ENCODE peak calls at places on chromosomes 1 and 21, in ten cellular contexts. C is mammary epithelial cell, O is natural killer cell, L is endothelial cell, N is kidney epithelial cell, M is esophagus squamous epithelium, P is stomach, B is mesothelial cell of epicardium, A is WTC11, U is tibial artery. W is an unnamed sample.

GRCh38 chr1:42145726-42146125 is 7.5 kb upstream of the GUCA2B start:
- DNase-seq in C (no peak), O (no peak), L (no peak), N (no peak), M (no peak), P (no peak), B (no peak), A (no peak), U (no peak), W (no peak)

GRCh38 chr1:151372411-151372934 is at the start of gene SELENBP1:
- DNase-seq in C (no peak), O (no peak), L (peak), N (no peak), M (no peak), P (peak), B (no peak), A (peak), U (peak), W (no peak)

GRCh38 chr1:167563579-167564246 is 10.2 kb upstream of the CREG1 start:
- DNase-seq in C (peak), O (no peak), L (no peak), N (no peak), M (no peak), P (peak), B (no peak), A (no peak), U (peak), W (no peak)

GRCh38 chr1:12371053-12371452 is 141.2 kb downstream of the VPS13D start:
- DNase-seq in C (no peak), O (no peak), L (no peak), N (no peak), M (no peak), P (no peak), B (no peak), A (no peak), U (no peak), W (no peak)

GRCh38 chr1:30759718-30760281 is 2.2 kb upstream of the LAPTM5 start:
- DNase-seq in C (no peak), O (no peak), L (no peak), N (no peak), M (no peak), P (no peak), B (no peak), A (no peak), U (no peak), W (no peak)

GRCh38 chr1:51489472-51489871 is 29.6 kb downstream of the EPS15 start:
- DNase-seq in C (no peak), O (no peak), L (no peak), N (no peak), M (no peak), P (no peak), B (no peak), A (no peak), U (no peak), W (no peak)

GRCh38 chr1:18114726-18115410 is 7.3 kb downstream of the IGSF21 start:
- DNase-seq in C (no peak), O (no peak), L (no peak), N (no peak), M (no peak), P (no peak), B (no peak), A (no peak), U (no peak), W (no peak)

GRCh38 chr1:21659099-21659923 is 9.8 kb downstream of the RAP1GAP start:
- DNase-seq in C (peak), O (peak), L (peak), N (no peak), M (peak), P (peak), B (peak), A (peak), U (peak), W (peak)

GRCh38 chr1:221756830-221757551 is 15.1 kb upstream of the DUSP10 start:
- DNase-seq in C (no peak), O (no peak), L (no peak), N (no peak), M (no peak), P (no peak), B (no peak), A (no peak), U (no peak), W (no peak)

GRCh38 chr1:109785446-109786106 is 21.9 kb upstream of the EPS8L3 start:
- DNase-seq in C (no peak), O (no peak), L (no peak), N (no peak), M (no peak), P (peak), B (no peak), A (no peak), U (peak), W (no peak)

GRCh38 chr1:43970502-43970901 is 692 bp downstream of the DPH2 start:
- DNase-seq in C (no peak), O (no peak), L (no peak), N (no peak), M (no peak), P (no peak), B (no peak), A (no peak), U (no peak), W (no peak)

GRCh38 chr1:43968348-43968948 is 1.4 kb upstream of the DPH2 start:
- DNase-seq in C (no peak), O (no peak), L (peak), N (no peak), M (no peak), P (no peak), B (no peak), A (peak), U (no peak), W (no peak)

GRCh38 chr1:43970911-43971310 is 1.1 kb downstream of the DPH2 start:
- DNase-seq in C (no peak), O (no peak), L (no peak), N (no peak), M (no peak), P (no peak), B (no peak), A (no peak), U (no peak), W (no peak)

GRCh38 chr1:43969416-43969745 is 429 bp upstream of the DPH2 start:
- DNase-seq in C (no peak), O (no peak), L (no peak), N (no peak), M (no peak), P (no peak), B (no peak), A (no peak), U (no peak), W (no peak)

GRCh38 chr1:43969746-43970466 is at the start of gene DPH2:
- DNase-seq in C (peak), O (peak), L (peak), N (peak), M (peak), P (peak), B (peak), A (peak), U (peak), W (peak)
- TF ChIP-seq CTCF in C (no peak), O (no peak), L (peak), N (no peak), M (no peak), P (no peak), B (no peak), A (no peak), U (no peak), W (no peak)

DNA sequence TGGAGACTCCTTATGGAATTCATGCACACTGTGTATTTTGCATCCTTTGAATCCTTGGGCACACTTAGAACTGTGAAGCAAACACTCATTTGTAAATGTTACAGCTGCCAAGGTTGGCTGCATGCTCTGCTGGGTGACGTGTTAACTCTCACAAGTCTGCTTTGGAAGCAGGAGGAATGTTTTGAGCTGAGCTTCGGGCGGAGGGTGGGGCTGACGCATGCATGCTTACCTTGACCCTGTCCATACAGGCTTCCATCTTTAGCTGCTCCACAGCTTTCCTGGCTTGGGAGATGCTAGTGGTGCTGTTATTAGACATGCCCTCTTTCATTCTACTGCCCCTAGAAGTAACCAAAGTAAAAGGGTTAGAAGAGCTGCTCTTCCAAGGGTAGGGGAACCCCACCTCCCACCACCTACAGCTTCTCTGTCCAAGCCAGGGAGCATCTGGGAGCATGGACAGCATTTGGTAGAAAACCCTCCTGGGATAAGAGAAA is 66.0 kb downstream of the GNG4 start:
- DNase-seq in C (peak), O (no peak), L (no peak), N (no peak), M (no peak), P (no peak), B (no peak), A (no peak), U (no peak), W (no peak)
- TF ChIP-seq CTCF in C (no peak), O (no peak), L (no peak), N (no peak), M (no peak), P (no peak), B (no peak), A (no peak), U (no peak), W (no peak)

GRCh38 chr1:91281782-91282181 is 122.9 kb downstream of the HFM1 start:
- DNase-seq in C (no peak), O (no peak), L (no peak), N (no peak), M (no peak), P (no peak), B (no peak), A (no peak), U (no peak), W (no peak)
- TF ChIP-seq CTCF in C (no peak), O (no peak), L (no peak), N (no peak), M (no peak), P (no peak), B (no peak), A (no peak), U (no peak), W (no peak)

GRCh38 chr1:113326976-113327375 is 63.3 kb upstream of the MAGI3 start:
- DNase-seq in C (peak), O (no peak), L (no peak), N (no peak), M (no peak), P (no peak), B (no peak), A (no peak), U (no peak), W (no peak)
- TF ChIP-seq CTCF in C (no peak), O (no peak), L (no peak), N (no peak), M (no peak), P (no peak), B (no peak), A (no peak), U (no peak), W (no peak)

DNA sequence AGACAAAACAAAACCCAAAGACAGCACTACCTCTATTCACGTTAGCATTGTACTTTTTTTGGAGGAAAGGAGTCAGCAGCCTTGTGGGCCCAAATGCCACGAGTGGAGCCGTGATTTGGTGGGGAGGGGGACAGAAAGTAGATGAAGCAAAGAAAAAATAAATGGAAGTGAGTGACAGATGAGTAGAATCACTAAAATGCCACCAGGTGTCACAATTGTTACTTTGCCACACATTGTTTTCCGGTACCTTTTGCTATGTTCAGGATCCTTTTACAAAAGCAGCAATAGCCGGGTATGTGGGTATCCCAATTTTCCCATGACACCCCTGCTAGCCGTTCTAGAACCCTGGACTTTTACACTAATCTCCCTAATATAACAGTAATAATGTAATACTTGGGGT is 85.0 kb upstream of the AK4 start:
- DNase-seq in C (no peak), O (no peak), L (no peak), N (no peak), M (no peak), P (no peak), B (no peak), A (no peak), U (no peak), W (no peak)
- TF ChIP-seq CTCF in C (peak), O (peak), L (no peak), N (peak), M (no peak), P (no peak), B (no peak), A (no peak), U (no peak), W (peak)

GRCh38 chr1:176559474-176560390 is 96.8 kb downstream of the PAPPA2 start:
- DNase-seq in C (peak), O (no peak), L (peak), N (no peak), M (no peak), P (peak), B (peak), A (peak), U (peak), W (peak)

GRCh38 chr1:176557543-176558258 is 94.7 kb downstream of the PAPPA2 start:
- DNase-seq in C (peak), O (no peak), L (no peak), N (no peak), M (no peak), P (no peak), B (no peak), A (no peak), U (no peak), W (no peak)

GRCh38 chr1:176552217-176552974 is 89.4 kb downstream of the PAPPA2 start:
- DNase-seq in C (no peak), O (no peak), L (no peak), N (no peak), M (no peak), P (no peak), B (no peak), A (no peak), U (no peak), W (no peak)

GRCh38 chr1:176560681-176561080 is 97.7 kb downstream of the PAPPA2 start:
- DNase-seq in C (no peak), O (no peak), L (no peak), N (no peak), M (no peak), P (no peak), B (no peak), A (no peak), U (no peak), W (no peak)

DNA sequence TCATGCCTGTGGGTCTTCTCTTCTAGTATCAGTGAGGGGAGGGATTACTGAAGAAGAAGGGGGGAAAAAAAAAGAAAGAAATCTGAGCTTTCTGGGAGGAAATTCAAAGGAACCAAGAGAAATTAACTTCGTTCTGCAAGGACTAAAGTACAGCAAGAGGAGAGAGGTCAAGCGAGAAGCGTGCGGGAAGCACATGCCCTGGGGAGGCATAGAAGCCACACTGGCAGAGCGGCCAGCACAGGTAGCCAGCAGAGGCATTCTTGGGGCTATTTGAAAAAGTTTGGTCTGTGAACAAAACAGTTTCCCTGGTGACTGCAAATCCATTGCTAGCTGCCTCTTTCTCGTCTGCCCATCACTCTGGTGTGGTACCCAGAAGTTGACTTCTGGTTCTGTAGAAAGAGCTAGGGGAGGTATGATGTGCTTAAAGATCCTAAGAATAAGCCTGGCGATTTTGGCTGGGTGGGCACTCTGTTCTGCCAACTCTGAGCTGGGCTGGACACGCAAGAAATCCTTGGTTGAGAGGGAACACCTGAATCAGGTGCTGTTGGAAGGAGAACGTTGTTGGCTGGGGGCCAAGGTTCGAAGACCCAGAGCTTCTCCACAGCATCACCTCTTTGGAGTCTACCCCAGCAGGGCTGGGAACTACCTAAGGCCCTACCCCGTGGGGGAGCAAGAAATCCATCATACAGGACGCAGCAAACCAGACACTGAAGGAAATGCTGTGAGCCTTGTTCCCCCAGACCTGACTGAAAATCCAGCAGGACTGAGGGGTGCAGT is 93.1 kb downstream of the PAPPA2 start:
- DNase-seq in C (no peak), O (no peak), L (no peak), N (no peak), M (no peak), P (no peak), B (no peak), A (no peak), U (no peak), W (no peak)
- TF ChIP-seq CTCF in C (no peak), O (no peak), L (no peak), N (no peak), M (no peak), P (no peak), B (no peak), A (no peak), U (no peak), W (no peak)

GRCh38 chr21:39022035-39022900 is 161.0 kb downstream of the PSMG1 start:
- DNase-seq in C (no peak), O (no peak), L (no peak), N (no peak), M (no peak), P (no peak), B (no peak), A (no peak), U (no peak), W (no peak)

GRCh38 chr21:39025198-39025597 is 158.1 kb downstream of the PSMG1 start:
- DNase-seq in C (no peak), O (no peak), L (no peak), N (no peak), M (no peak), P (no peak), B (no peak), A (no peak), U (no peak), W (no peak)

GRCh38 chr21:39024538-39024937 is 158.7 kb downstream of the PSMG1 start:
- DNase-seq in C (no peak), O (no peak), L (no peak), N (no peak), M (no peak), P (no peak), B (no peak), A (no peak), U (no peak), W (no peak)

GRCh38 chr21:39021475-39021832 is 161.8 kb downstream of the PSMG1 start:
- DNase-seq in C (no peak), O (no peak), L (no peak), N (no peak), M (no peak), P (no peak), B (no peak), A (no peak), U (no peak), W (no peak)

GRCh38 chr21:39022901-39023693 is 160.2 kb downstream of the PSMG1 start:
- DNase-seq in C (no peak), O (no peak), L (no peak), N (peak), M (no peak), P (no peak), B (no peak), A (no peak), U (peak), W (no peak)
- TF ChIP-seq CTCF in C (peak), O (no peak), L (no peak), N (peak), M (no peak), P (no peak), B (no peak), A (no peak), U (no peak), W (no peak)

GRCh38 chr21:39066829-39067785 is 116.1 kb downstream of the PSMG1 start:
- DNase-seq in C (no peak), O (no peak), L (no peak), N (no peak), M (no peak), P (no peak), B (no peak), A (no peak), U (no peak), W (no peak)
- TF ChIP-seq CTCF in C (no peak), O (no peak), L (no peak), N (no peak), M (no peak), P (no peak), B (no peak), A (no peak), U (no peak), W (no peak)

GRCh38 chr1:103461171-103462105 is 64.1 kb upstream of the RNPC3 start:
- DNase-seq in C (peak), O (no peak), L (no peak), N (no peak), M (no peak), P (no peak), B (no peak), A (no peak), U (no peak), W (no peak)
- TF ChIP-seq CTCF in C (peak), O (peak), L (peak), N (peak), M (no peak), P (no peak), B (peak), A (no peak), U (no peak), W (peak)

DNA sequence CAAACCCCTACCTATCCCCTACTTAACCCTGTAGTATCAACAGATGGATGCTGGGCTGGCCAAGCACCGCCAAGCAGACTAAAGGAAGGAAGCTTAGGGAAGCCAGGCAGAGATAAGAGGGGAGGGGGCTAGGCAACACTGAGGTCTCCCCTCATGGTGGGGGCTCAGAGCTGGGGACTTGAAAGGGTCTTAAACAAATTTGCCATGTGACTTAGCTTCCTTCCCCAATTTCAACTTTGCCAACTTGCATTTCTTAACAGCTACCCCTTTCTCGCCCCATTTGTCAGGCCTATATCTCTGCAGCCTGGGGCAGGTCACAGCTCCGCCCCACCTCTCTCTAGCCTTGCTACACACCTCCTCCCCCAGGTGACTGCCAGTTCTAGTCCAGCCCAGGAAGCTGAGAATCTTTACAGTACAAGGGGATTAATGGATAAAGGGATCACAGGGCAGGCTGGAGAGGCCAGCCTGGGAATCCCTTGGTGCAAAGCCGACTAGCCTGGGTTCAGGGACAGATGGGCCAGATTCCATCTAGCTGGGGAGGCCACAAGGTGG is 3.4 kb downstream of the KIF21B start:
- DNase-seq in C (no peak), O (no peak), L (no peak), N (no peak), M (no peak), P (no peak), B (no peak), A (no peak), U (no peak), W (peak)
- TF ChIP-seq CTCF in C (no peak), O (no peak), L (no peak), N (no peak), M (no peak), P (no peak), B (no peak), A (no peak), U (no peak), W (peak)

W was measured in D721Med.